ENCODE peak calls at places on chromosomes 11 and 22, in six cellular contexts. J is midbrain, W is retinal pigment epithelial cell, Q is EL, I is A172, U is ureter. S is an unnamed sample.

GRCh38 chr22:37546436-37547248 is 13.6 kb upstream of the CDC42EP1 start:
- DNase-seq in J (peak), W (no peak), Q (peak), I (peak), U (no peak), S (peak)

GRCh38 chr11:117814766-117815261 is 9.7 kb downstream of the FXYD2 start:
- DNase-seq in J (no peak), W (no peak), Q (no peak), I (no peak), U (peak), S (no peak)

GRCh38 chr11:118434123-118434552 is 2.2 kb upstream of the KMT2A start:
- DNase-seq in J (no peak), W (no peak), Q (no peak), I (no peak), U (no peak), S (no peak)

GRCh38 chr11:60985991-60986915 is 14.8 kb downstream of the CD6 start:
- DNase-seq in J (no peak), W (no peak), Q (peak), I (peak), U (no peak), S (no peak)

GRCh38 chr22:37771702-37772427 is 35.9 kb upstream of the GCAT start:
- DNase-seq in J (no peak), W (no peak), Q (no peak), I (no peak), U (no peak), S (no peak)

GRCh38 chr11:19987243-19987870 is 172.9 kb downstream of the DBX1 start:
- DNase-seq in J (no peak), W (no peak), Q (no peak), I (no peak), U (no peak), S (no peak)

GRCh38 chr22:32803020-32803758 is 1.7 kb downstream of the TIMP3 start:
- DNase-seq in J (no peak), W (no peak), Q (peak), I (peak), U (no peak), S (no peak)

GRCh38 chr11:23540101-23540561 is 679.9 kb upstream of the CCDC179 start:
- DNase-seq in J (peak), W (peak), Q (peak), I (peak), U (no peak), S (peak)

GRCh38 chr11:34639545-34639944 is 18.7 kb downstream of the EHF start:
- DNase-seq in J (no peak), W (no peak), Q (no peak), I (peak), U (no peak), S (no peak)

GRCh38 chr11:69912161-69912910 is 93.1 kb upstream of the FGF3 start:
- DNase-seq in J (no peak), W (no peak), Q (no peak), I (no peak), U (peak), S (no peak)